ENCODE peak calls at places on chromosome 16, in seven cellular contexts. F is right cardiac atrium; U is activated T-helper 1 cell treated with anti-CD3 and anti-CD28 coated beads, Interleukin-12 subunit alpha, Interleukin-12 subunit beta, Interleukin-2, Interleukin-4 antibody, amounts not matched to agents 30 ng/mL and 10 ng/mL and 1 ng/mL, durations not matched to agents 14 hours and 24 hours and 36 hours; T is activated CD4-positive, alpha-beta T cell treated with anti-CD3 and anti-CD28 coated beads for 4 hours; I is stimulated activated CD4-positive, alpha-beta T cell treated with anti-CD3 and anti-CD28 coated beads, Interleukin-4, amount 100 ng/mL, for 4 hours; J is dermis microvascular lymphatic vessel endothelial cell; B is GM06990. P is an unnamed sample.

GRCh38 chr16:48133455-48134226 is 22.2 kb downstream of the ABCC12 start:
- DNase-seq in F (no peak), U (no peak), T (no peak), I (no peak), J (no peak), B (no peak), P (no peak)

GRCh38 chr16:69469807-69470561 is 45.6 kb downstream of the CYB5B start:
- DNase-seq in F (no peak), U (no peak), T (no peak), I (peak), J (no peak), B (peak), P (no peak)

GRCh38 chr16:1978476-1979120 is 2.7 kb downstream of the NOXO1 start:
- DNase-seq in F (no peak), U (no peak), T (no peak), I (no peak), J (no peak), B (no peak), P (no peak)

GRCh38 chr16:243348-243747 is 8.7 kb downstream of the FAM234A start:
- DNase-seq in F (no peak), U (no peak), T (no peak), I (no peak), J (no peak), B (no peak), P (no peak)

GRCh38 chr16:54094641-54095040 is 191.9 kb downstream of the IRX3 start:
- DNase-seq in F (no peak), U (no peak), T (no peak), I (no peak), J (no peak), B (no peak), P (no peak)

GRCh38 chr16:29663829-29664132 is 734 bp downstream of the SPN start:
- DNase-seq in F (no peak), U (no peak), T (no peak), I (no peak), J (no peak), B (no peak), P (no peak)

GRCh38 chr16:5678371-5678770 is 580.8 kb upstream of the EEF2KMT start:
- DNase-seq in F (no peak), U (no peak), T (no peak), I (no peak), J (no peak), B (no peak), P (no peak)

GRCh38 chr16:72311426-72311825 is 139.5 kb upstream of the PMFBP1 start:
- DNase-seq in F (no peak), U (no peak), T (no peak), I (no peak), J (no peak), B (no peak), P (no peak)

GRCh38 chr16:53833145-53833544 is 129.2 kb downstream of the FTO start:
- DNase-seq in F (no peak), U (no peak), T (no peak), I (no peak), J (no peak), B (no peak), P (no peak)

GRCh38 chr16:89409161-89409711 is 81.1 kb downstream of the ANKRD11 start:
- DNase-seq in F (no peak), U (peak), T (peak), I (peak), J (peak), B (no peak), P (no peak)

GRCh38 chr16:85675528-85675927 is 13.2 kb downstream of the GINS2 start:
- DNase-seq in F (no peak), U (no peak), T (no peak), I (no peak), J (peak), B (no peak), P (no peak)

GRCh38 chr16:86733526-86734254 is 155.3 kb downstream of the FOXL1 start:
- DNase-seq in F (no peak), U (no peak), T (no peak), I (no peak), J (peak), B (no peak), P (no peak)

GRCh38 chr16:122342-122741 is 16.1 kb downstream of the NPRL3 start:
- DNase-seq in F (no peak), U (no peak), T (no peak), I (no peak), J (no peak), B (no peak), P (no peak)

GRCh38 chr16:87098361-87098760 is 218.8 kb downstream of the C16orf95 start:
- DNase-seq in F (no peak), U (no peak), T (no peak), I (no peak), J (no peak), B (no peak), P (no peak)

GRCh38 chr16:31138621-31139578 is 3.4 kb upstream of the PRSS8 start:
- DNase-seq in F (peak), U (no peak), T (no peak), I (no peak), J (no peak), B (no peak), P (no peak)

GRCh38 chr16:64459821-64460220 is 662.0 kb downstream of the CDH11 start:
- DNase-seq in F (no peak), U (no peak), T (no peak), I (no peak), J (no peak), B (no peak), P (peak)

GRCh38 chr16:51151951-51152663 is 1.0 kb upstream of the SALL1 start:
- DNase-seq in F (peak), U (no peak), T (no peak), I (no peak), J (no peak), B (no peak), P (no peak)

GRCh38 chr16:68200120-68200783 is 35.7 kb downstream of the ESRP2 start:
- DNase-seq in F (no peak), U (no peak), T (no peak), I (no peak), J (no peak), B (no peak), P (no peak)

GRCh38 chr16:55480228-55480655 is 1.2 kb downstream of the MMP2 start:
- DNase-seq in F (peak), U (no peak), T (no peak), I (no peak), J (no peak), B (no peak), P (no peak)

GRCh38 chr16:86898386-86898785 is 320.0 kb downstream of the FOXL1 start:
- DNase-seq in F (no peak), U (no peak), T (no peak), I (no peak), J (no peak), B (no peak), P (no peak)

P was measured in NCI-H446.